ENCODE peak calls at places on chromosomes 7 and 10, in nine cellular contexts. O, K, L, I, S, Q, B, F and D are unnamed samples.

GRCh38 chr7:33842141-33842540 is 63.2 kb upstream of the BMPER start:
- DNase-seq in O (peak; percentile 51), K (no peak), L (peak; percentile 42), I (no peak), S (no peak), Q (no peak), B (no peak), F (no peak), D (no peak)

GRCh38 chr7:137476937-137477336 is 133.4 kb upstream of the PTN start:
- DNase-seq in O (no peak), K (no peak), L (no peak), I (no peak), S (no peak), Q (no peak), B (no peak), F (no peak), D (no peak)

GRCh38 chr10:120978589-120979252 is 127.6 kb downstream of the WDR11 start:
- DNase-seq in O (no peak), K (no peak), L (no peak), I (no peak), S (peak; percentile 16), Q (no peak), B (peak; percentile 57), F (no peak), D (no peak)

GRCh38 chr7:30980751-30981150 is 17.0 kb downstream of the GHRHR start:
- DNase-seq in O (no peak), K (no peak), L (no peak), I (no peak), S (no peak), Q (no peak), B (no peak), F (no peak), D (no peak)

GRCh38 chr7:95471076-95471475 is 14.7 kb upstream of the ASB4 start:
- DNase-seq in O (no peak), K (no peak), L (no peak), I (no peak), S (no peak), Q (no peak), B (no peak), F (no peak), D (no peak)

GRCh38 chr7:74452748-74453320 is 872 bp upstream of the GTF2IRD1 start:
- DNase-seq in O (no peak), K (no peak), L (peak; percentile 52), I (no peak), S (peak; percentile 93), Q (no peak), B (no peak), F (peak; percentile 34), D (no peak)

GRCh38 chr10:99234067-99234738 is 1.4 kb downstream of the HPSE2 start:
- DNase-seq in O (no peak), K (peak; percentile 11), L (no peak), I (no peak), S (peak; percentile 76), Q (no peak), B (no peak), F (no peak), D (no peak)

GRCh38 chr7:102296179-102296438 is 9.4 kb downstream of the SH2B2 start:
- DNase-seq in O (no peak), K (no peak), L (no peak), I (no peak), S (no peak), Q (no peak), B (no peak), F (no peak), D (no peak)

GRCh38 chr7:102890292-102890970 is 22.4 kb upstream of the LRRC17 start:
- DNase-seq in O (no peak), K (no peak), L (no peak), I (no peak), S (no peak), Q (no peak), B (no peak), F (no peak), D (no peak)

GRCh38 chr7:136117539-136117938 is 140.4 kb upstream of the MTPN start:
- DNase-seq in O (no peak), K (no peak), L (no peak), I (no peak), S (no peak), Q (no peak), B (no peak), F (no peak), D (no peak)

GRCh38 chr10:124683816-124684215 is 60.4 kb downstream of the FAM53B start:
- DNase-seq in O (no peak), K (no peak), L (no peak), I (no peak), S (no peak), Q (no peak), B (no peak), F (no peak), D (no peak)

GRCh38 chr10:103295391-103296044 is 18.6 kb downstream of the INA start:
- DNase-seq in O (no peak), K (no peak), L (no peak), I (no peak), S (no peak), Q (no peak), B (no peak), F (no peak), D (no peak)

GRCh38 chr7:70698219-70698832 is 433.6 kb upstream of the GALNT17 start:
- DNase-seq in O (peak; percentile 56), K (no peak), L (peak; percentile 34), I (no peak), S (no peak), Q (no peak), B (no peak), F (peak; percentile 56), D (no peak)

GRCh38 chr10:87775766-87776165 is 42.3 kb downstream of the ATAD1 start:
- DNase-seq in O (no peak), K (no peak), L (no peak), I (no peak), S (no peak), Q (no peak), B (no peak), F (no peak), D (no peak)

GRCh38 chr7:107232568-107233090 is 63.8 kb downstream of the HBP1 start:
- DNase-seq in O (no peak), K (no peak), L (no peak), I (no peak), S (no peak), Q (no peak), B (peak; percentile 25), F (no peak), D (no peak)